ENCODE peak calls at places on chromosomes 16 and 17, in eight cellular contexts. One of them, this sample, is unnamed.

GRCh38 chr17:49016775-49017463 is 19.7 kb downstream of the IGF2BP1 start:
- DNase-seq in heart left ventricle: no peak
- DNase-seq in effector memory CD4-positive, alpha-beta T cell: no peak
- DNase-seq in testis: peak
- DNase-seq in cardiac muscle cell: peak
- DNase-seq in IMR-90: peak
- DNase-seq in lung: no peak
- DNase-seq in ovary: no peak
- DNase-seq in this sample: no peak

GRCh38 chr17:28597606-28598383 is 1.0 kb downstream of the SPAG5 start:
- DNase-seq in effector memory CD4-positive, alpha-beta T cell: no peak
- DNase-seq in lung: no peak
- DNase-seq in heart left ventricle: no peak
- DNase-seq in testis: no peak
- DNase-seq in ovary: no peak
- DNase-seq in cardiac muscle cell: no peak
- DNase-seq in IMR-90: no peak
- DNase-seq in this sample: no peak

GRCh38 chr17:64187093-64187895 is 57.4 kb upstream of the ERN1 start:
- DNase-seq in cardiac muscle cell: no peak
- DNase-seq in lung: no peak
- DNase-seq in ovary: no peak
- DNase-seq in testis: no peak
- DNase-seq in IMR-90: no peak
- DNase-seq in effector memory CD4-positive, alpha-beta T cell: no peak
- DNase-seq in heart left ventricle: no peak
- DNase-seq in this sample: no peak

GRCh38 chr17:68456529-68457167 is 648 bp downstream of the WIPI1 start:
- DNase-seq in effector memory CD4-positive, alpha-beta T cell: no peak
- DNase-seq in testis: peak
- DNase-seq in cardiac muscle cell: peak
- DNase-seq in lung: peak
- DNase-seq in ovary: peak
- DNase-seq in IMR-90: peak
- DNase-seq in heart left ventricle: peak
- DNase-seq in this sample: no peak

GRCh38 chr17:33523577-33523981 is 230.5 kb upstream of the ASIC2 start:
- DNase-seq in heart left ventricle: no peak
- DNase-seq in lung: no peak
- DNase-seq in effector memory CD4-positive, alpha-beta T cell: no peak
- DNase-seq in ovary: peak
- DNase-seq in cardiac muscle cell: no peak
- DNase-seq in IMR-90: no peak
- DNase-seq in testis: peak
- DNase-seq in this sample: no peak

GRCh38 chr16:76474048-76474447 is 196.8 kb downstream of the CNTNAP4 start:
- DNase-seq in heart left ventricle: no peak
- DNase-seq in ovary: no peak
- DNase-seq in lung: no peak
- DNase-seq in cardiac muscle cell: no peak
- DNase-seq in effector memory CD4-positive, alpha-beta T cell: no peak
- DNase-seq in testis: no peak
- DNase-seq in IMR-90: no peak
- DNase-seq in this sample: no peak

GRCh38 chr17:72525225-72525988 is 404.6 kb downstream of the SOX9 start:
- DNase-seq in lung: no peak
- DNase-seq in ovary: no peak
- DNase-seq in IMR-90: no peak
- DNase-seq in testis: no peak
- DNase-seq in cardiac muscle cell: no peak
- DNase-seq in effector memory CD4-positive, alpha-beta T cell: no peak
- DNase-seq in heart left ventricle: no peak
- DNase-seq in this sample: no peak

GRCh38 chr16:71808593-71809449 is at the start of gene AP1G1:
- DNase-seq in effector memory CD4-positive, alpha-beta T cell: peak
- DNase-seq in ovary: peak
- DNase-seq in cardiac muscle cell: peak
- DNase-seq in testis: peak
- DNase-seq in heart left ventricle: peak
- DNase-seq in lung: peak
- DNase-seq in IMR-90: peak
- DNase-seq in this sample: peak

GRCh38 chr16:1184156-1184868 is 31.4 kb downstream of the CACNA1H start:
- DNase-seq in effector memory CD4-positive, alpha-beta T cell: no peak
- DNase-seq in testis: no peak
- DNase-seq in heart left ventricle: no peak
- DNase-seq in IMR-90: no peak
- DNase-seq in ovary: no peak
- DNase-seq in lung: no peak
- DNase-seq in cardiac muscle cell: no peak
- DNase-seq in this sample: no peak

GRCh38 chr16:67158637-67159600 is 790 bp downstream of the TRADD start:
- DNase-seq in lung: no peak
- DNase-seq in effector memory CD4-positive, alpha-beta T cell: peak
- DNase-seq in cardiac muscle cell: peak
- DNase-seq in heart left ventricle: no peak
- DNase-seq in IMR-90: no peak
- DNase-seq in testis: peak
- DNase-seq in ovary: peak
- DNase-seq in this sample: no peak

GRCh38 chr16:30773826-30774225 is 11.7 kb downstream of the RNF40 start:
- DNase-seq in testis: no peak
- DNase-seq in heart left ventricle: peak
- DNase-seq in cardiac muscle cell: no peak
- DNase-seq in effector memory CD4-positive, alpha-beta T cell: no peak
- DNase-seq in lung: no peak
- DNase-seq in IMR-90: no peak
- DNase-seq in ovary: no peak
- DNase-seq in this sample: no peak

GRCh38 chr17:36937001-36937960 is at the start of gene LHX1:
- DNase-seq in lung: no peak
- DNase-seq in heart left ventricle: no peak
- DNase-seq in effector memory CD4-positive, alpha-beta T cell: no peak
- DNase-seq in ovary: no peak
- DNase-seq in IMR-90: no peak
- DNase-seq in testis: no peak
- DNase-seq in cardiac muscle cell: peak
- DNase-seq in this sample: no peak

GRCh38 chr17:16980061-16980460 is 8.1 kb upstream of the TNFRSF13B start:
- DNase-seq in IMR-90: no peak
- DNase-seq in cardiac muscle cell: no peak
- DNase-seq in heart left ventricle: no peak
- DNase-seq in testis: no peak
- DNase-seq in ovary: no peak
- DNase-seq in effector memory CD4-positive, alpha-beta T cell: no peak
- DNase-seq in lung: no peak
- DNase-seq in this sample: no peak

GRCh38 chr17:65463242-65463641 is 98.2 kb downstream of the AXIN2 start:
- DNase-seq in heart left ventricle: peak
- DNase-seq in cardiac muscle cell: no peak
- DNase-seq in effector memory CD4-positive, alpha-beta T cell: no peak
- DNase-seq in IMR-90: peak
- DNase-seq in testis: peak
- DNase-seq in ovary: peak
- DNase-seq in lung: peak
- DNase-seq in this sample: no peak

GRCh38 chr17:71412803-71413202 is 708.0 kb upstream of the SOX9 start:
- DNase-seq in cardiac muscle cell: no peak
- DNase-seq in IMR-90: peak
- DNase-seq in lung: no peak
- DNase-seq in heart left ventricle: no peak
- DNase-seq in ovary: no peak
- DNase-seq in effector memory CD4-positive, alpha-beta T cell: no peak
- DNase-seq in testis: no peak
- DNase-seq in this sample: no peak
- H3K27ac ChIP-seq in cardiac muscle cell: no peak
- H3K27ac ChIP-seq in IMR-90: no peak
- H3K27ac ChIP-seq in lung: no peak
- H3K27ac ChIP-seq in heart left ventricle: no peak
- H3K27ac ChIP-seq in ovary: no peak
- H3K27ac ChIP-seq in effector memory CD4-positive, alpha-beta T cell: no peak
- H3K27ac ChIP-seq in testis: no peak
- H3K27ac ChIP-seq in this sample: no peak

GRCh38 chr17:79996291-79996690 is 39.4 kb downstream of the TBC1D16 start:
- DNase-seq in testis: no peak
- DNase-seq in effector memory CD4-positive, alpha-beta T cell: no peak
- DNase-seq in heart left ventricle: no peak
- DNase-seq in cardiac muscle cell: no peak
- DNase-seq in lung: no peak
- DNase-seq in ovary: no peak
- DNase-seq in IMR-90: no peak
- DNase-seq in this sample: no peak

GRCh38 chr17:79993390-79994221 is 42.1 kb downstream of the TBC1D16 start:
- DNase-seq in heart left ventricle: peak
- DNase-seq in lung: peak
- DNase-seq in ovary: peak
- DNase-seq in cardiac muscle cell: peak
- DNase-seq in effector memory CD4-positive, alpha-beta T cell: no peak
- DNase-seq in testis: peak
- DNase-seq in IMR-90: peak
- DNase-seq in this sample: no peak

GRCh38 chr17:79995691-79996090 is 40.0 kb downstream of the TBC1D16 start:
- DNase-seq in IMR-90: no peak
- DNase-seq in cardiac muscle cell: no peak
- DNase-seq in heart left ventricle: no peak
- DNase-seq in ovary: no peak
- DNase-seq in effector memory CD4-positive, alpha-beta T cell: no peak
- DNase-seq in testis: no peak
- DNase-seq in lung: no peak
- DNase-seq in this sample: no peak

GRCh38 chr17:79992657-79993389 is 42.8 kb downstream of the TBC1D16 start:
- DNase-seq in testis: no peak
- DNase-seq in effector memory CD4-positive, alpha-beta T cell: no peak
- DNase-seq in cardiac muscle cell: no peak
- DNase-seq in IMR-90: no peak
- DNase-seq in lung: no peak
- DNase-seq in ovary: no peak
- DNase-seq in heart left ventricle: no peak
- DNase-seq in this sample: no peak

DNA sequence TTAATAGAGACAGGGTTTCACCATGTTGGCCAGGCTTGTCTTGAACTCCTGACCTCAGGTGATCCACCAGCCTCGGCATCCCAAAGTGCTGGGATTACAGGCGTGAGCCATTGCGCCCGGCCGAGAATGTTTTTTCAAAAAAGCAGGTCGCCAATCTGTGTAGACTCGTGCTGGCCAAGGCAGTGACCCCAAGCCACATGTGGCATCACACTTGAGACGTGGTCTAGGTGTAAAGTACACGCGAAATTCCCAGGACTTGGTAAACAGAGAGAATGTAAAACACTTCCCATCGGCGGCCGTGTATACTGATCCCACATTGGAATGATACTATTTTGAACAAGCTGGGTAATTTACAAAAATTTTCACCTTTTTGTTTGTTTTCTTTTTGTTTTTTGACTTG is 41.1 kb downstream of the TBC1D16 start:
- DNase-seq in heart left ventricle: no peak
- DNase-seq in IMR-90: no peak
- DNase-seq in cardiac muscle cell: no peak
- DNase-seq in effector memory CD4-positive, alpha-beta T cell: no peak
- DNase-seq in ovary: no peak
- DNase-seq in lung: no peak
- DNase-seq in testis: no peak
- DNase-seq in this sample: no peak
- H3K27ac ChIP-seq in heart left ventricle: no peak
- H3K27ac ChIP-seq in IMR-90: no peak
- H3K27ac ChIP-seq in cardiac muscle cell: peak
- H3K27ac ChIP-seq in effector memory CD4-positive, alpha-beta T cell: no peak
- H3K27ac ChIP-seq in ovary: no peak
- H3K27ac ChIP-seq in lung: no peak
- H3K27ac ChIP-seq in testis: no peak
- H3K27ac ChIP-seq in this sample: no peak

DNA sequence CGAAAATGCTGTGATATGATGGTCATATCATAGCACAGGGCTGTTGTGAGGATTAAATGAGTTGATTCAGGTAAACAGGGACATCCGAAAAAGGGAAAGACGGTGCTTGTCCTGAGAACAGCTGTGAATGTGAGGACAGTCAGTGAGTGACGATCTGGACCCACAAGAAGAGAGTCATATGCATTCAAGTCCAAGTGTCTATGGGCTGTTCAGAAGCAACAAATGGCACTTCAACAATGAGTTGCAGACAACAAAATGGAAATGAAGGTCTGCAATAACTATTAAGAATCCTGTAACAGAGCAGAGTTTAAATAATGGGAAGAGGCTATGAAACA is 100.3 kb downstream of the ADCY9 start:
- DNase-seq in lung: no peak
- DNase-seq in effector memory CD4-positive, alpha-beta T cell: no peak
- DNase-seq in heart left ventricle: no peak
- DNase-seq in testis: no peak
- DNase-seq in ovary: no peak
- DNase-seq in cardiac muscle cell: no peak
- DNase-seq in IMR-90: no peak
- DNase-seq in this sample: no peak
- H3K27ac ChIP-seq in lung: peak
- H3K27ac ChIP-seq in effector memory CD4-positive, alpha-beta T cell: no peak
- H3K27ac ChIP-seq in heart left ventricle: no peak
- H3K27ac ChIP-seq in testis: no peak
- H3K27ac ChIP-seq in ovary: peak
- H3K27ac ChIP-seq in cardiac muscle cell: no peak
- H3K27ac ChIP-seq in IMR-90: peak
- H3K27ac ChIP-seq in this sample: no peak

GRCh38 chr17:77100009-77100408 is 40.8 kb upstream of the SEC14L1 start:
- DNase-seq in lung: peak
- DNase-seq in IMR-90: no peak
- DNase-seq in heart left ventricle: peak
- DNase-seq in testis: peak
- DNase-seq in ovary: no peak
- DNase-seq in effector memory CD4-positive, alpha-beta T cell: no peak
- DNase-seq in cardiac muscle cell: no peak
- DNase-seq in this sample: no peak

GRCh38 chr17:77098884-77099545 is 41.8 kb upstream of the SEC14L1 start:
- DNase-seq in heart left ventricle: no peak
- DNase-seq in IMR-90: peak
- DNase-seq in effector memory CD4-positive, alpha-beta T cell: no peak
- DNase-seq in lung: peak
- DNase-seq in ovary: peak
- DNase-seq in cardiac muscle cell: no peak
- DNase-seq in testis: peak
- DNase-seq in this sample: peak

GRCh38 chr17:77096570-77097214 is 44.1 kb upstream of the SEC14L1 start:
- DNase-seq in IMR-90: peak
- DNase-seq in lung: no peak
- DNase-seq in effector memory CD4-positive, alpha-beta T cell: no peak
- DNase-seq in testis: peak
- DNase-seq in ovary: no peak
- DNase-seq in heart left ventricle: no peak
- DNase-seq in cardiac muscle cell: peak
- DNase-seq in this sample: no peak

GRCh38 chr17:77095461-77095860 is 45.3 kb upstream of the SEC14L1 start:
- DNase-seq in IMR-90: no peak
- DNase-seq in effector memory CD4-positive, alpha-beta T cell: no peak
- DNase-seq in ovary: no peak
- DNase-seq in cardiac muscle cell: no peak
- DNase-seq in heart left ventricle: no peak
- DNase-seq in testis: no peak
- DNase-seq in lung: no peak
- DNase-seq in this sample: no peak

GRCh38 chr17:77097772-77098171 is 43.0 kb upstream of the SEC14L1 start:
- DNase-seq in heart left ventricle: no peak
- DNase-seq in testis: no peak
- DNase-seq in effector memory CD4-positive, alpha-beta T cell: no peak
- DNase-seq in IMR-90: no peak
- DNase-seq in lung: no peak
- DNase-seq in ovary: no peak
- DNase-seq in cardiac muscle cell: no peak
- DNase-seq in this sample: no peak
- H3K27ac ChIP-seq in heart left ventricle: peak
- H3K27ac ChIP-seq in testis: peak
- H3K27ac ChIP-seq in effector memory CD4-positive, alpha-beta T cell: no peak
- H3K27ac ChIP-seq in IMR-90: no peak
- H3K27ac ChIP-seq in lung: peak
- H3K27ac ChIP-seq in ovary: no peak
- H3K27ac ChIP-seq in cardiac muscle cell: no peak
- H3K27ac ChIP-seq in this sample: peak

GRCh38 chr17:50406578-50406977 is 9.3 kb upstream of the LRRC59 start:
- DNase-seq in ovary: no peak
- DNase-seq in effector memory CD4-positive, alpha-beta T cell: no peak
- DNase-seq in cardiac muscle cell: no peak
- DNase-seq in lung: no peak
- DNase-seq in testis: no peak
- DNase-seq in IMR-90: no peak
- DNase-seq in heart left ventricle: no peak
- DNase-seq in this sample: no peak
- H3K27ac ChIP-seq in ovary: no peak
- H3K27ac ChIP-seq in effector memory CD4-positive, alpha-beta T cell: no peak
- H3K27ac ChIP-seq in cardiac muscle cell: no peak
- H3K27ac ChIP-seq in lung: no peak
- H3K27ac ChIP-seq in testis: no peak
- H3K27ac ChIP-seq in IMR-90: no peak
- H3K27ac ChIP-seq in heart left ventricle: no peak
- H3K27ac ChIP-seq in this sample: no peak

This sample was measured in SK-N-MC.